ENCODE peak calls at places on chromosomes 5 and 9, in seven cellular contexts. P is thoracic aorta; Y is neural crest cell; A is dermis microvascular lymphatic vessel endothelial cell; S is type B pancreatic cell; V is CD8-positive, alpha-beta memory T cell; E is GM23248. F is an unnamed sample.
A peak's percentile ranks its signal among the peaks of the same experiment; 100 is the strongest.

GRCh38 chr5:147084702-147085101 is 150.1 kb upstream of the STK32A start:
- DNase-seq in P (no peak), Y (peak; percentile 45), A (no peak), S (no peak), V (no peak), E (no peak), F (no peak)

GRCh38 chr5:11177993-11178711 is 417.1 kb upstream of the DAP start:
- DNase-seq in P (no peak), Y (no peak), A (no peak), S (no peak), V (no peak), E (peak; percentile 10), F (no peak)

GRCh38 chr9:35162605-35163315 is 951 bp downstream of the UNC13B start:
- DNase-seq in P (no peak), Y (no peak), A (no peak), S (no peak), V (peak; percentile 15), E (peak; percentile 25), F (no peak)

GRCh38 chr5:178992291-178992895 is 2.7 kb downstream of the GRM6 start:
- DNase-seq in P (no peak), Y (no peak), A (no peak), S (no peak), V (no peak), E (no peak), F (no peak)

GRCh38 chr5:39148983-39149534 is 70.3 kb downstream of the FYB1 start:
- DNase-seq in P (no peak), Y (no peak), A (peak; percentile 7), S (no peak), V (peak; percentile 46), E (peak; percentile 47), F (no peak)

GRCh38 chr9:121718063-121718462 is 66.6 kb downstream of the DAB2IP start:
- DNase-seq in P (no peak), Y (no peak), A (no peak), S (no peak), V (no peak), E (peak; percentile 86), F (no peak)

GRCh38 chr9:109307380-109308240 is 13.2 kb downstream of the EPB41L4B start:
- DNase-seq in P (no peak), Y (no peak), A (no peak), S (no peak), V (no peak), E (no peak), F (no peak)

GRCh38 chr5:118301696-118302095 is 686.7 kb downstream of the DTWD2 start:
- DNase-seq in P (no peak), Y (no peak), A (no peak), S (no peak), V (no peak), E (no peak), F (no peak)

GRCh38 chr5:147558826-147559225 is 49.0 kb upstream of the DPYSL3 start:
- DNase-seq in P (peak; percentile 34), Y (no peak), A (peak; percentile 72), S (no peak), V (no peak), E (peak; percentile 87), F (peak; percentile 11)

F was measured in GOT3.